ENCODE peak calls at places on chromosomes 6 and 20, in seven cellular contexts. W is HS-27A, T is T-helper 2 cell, U is activated gamma-delta T cell treated with Interleukin-2 at 50 U/mL for 16 hours, O is renal cortical epithelial cell, P is aorta, A is epithelial cell of esophagus. E is an unnamed sample.

GRCh38 chr6:44301106-44301505 is 12.0 kb downstream of the AARS2 start:
- DNase-seq in W (no peak), P (peak; percentile 54), U (no peak), T (no peak), A (no peak), O (no peak), E (no peak)

GRCh38 chr6:142868917-142869316 is 76.1 kb downstream of the HIVEP2 start:
- DNase-seq in U (no peak), A (no peak), W (no peak), T (no peak), P (no peak), O (peak; percentile 73), E (no peak)

GRCh38 chr6:34926655-34927054 is 37.6 kb downstream of the ANKS1A start:
- DNase-seq in A (peak; percentile 80), O (peak; percentile 76), W (no peak), U (no peak), T (no peak), P (no peak), E (peak; percentile 44)

GRCh38 chr20:47654370-47654769 is 130.9 kb downstream of the SULF2 start:
- DNase-seq in A (no peak), P (no peak), W (no peak), T (no peak), U (no peak), O (no peak), E (no peak)

GRCh38 chr6:41939848-41940758 is 1.5 kb downstream of the CCND3 start:
- DNase-seq in W (no peak), P (no peak), U (no peak), T (no peak), O (peak; percentile 76), A (peak; percentile 51), E (peak; percentile 38)

GRCh38 chr6:169020821-169021220 is 232.8 kb downstream of the THBS2 start:
- DNase-seq in A (no peak), O (no peak), P (no peak), T (no peak), W (no peak), U (no peak), E (no peak)

GRCh38 chr6:139448094-139448649 is 73.7 kb upstream of the CITED2 start:
- DNase-seq in T (no peak), A (peak; percentile 43), U (no peak), W (no peak), O (no peak), P (no peak), E (no peak)

GRCh38 chr6:27188206-27188884 is 59.2 kb upstream of the PRSS16 start:
- DNase-seq in P (peak; percentile 83), T (no peak), W (peak; percentile 81), O (peak; percentile 80), U (peak; percentile 19), A (peak; percentile 80), E (peak; percentile 97)

GRCh38 chr6:144266091-144266649 is 19.0 kb upstream of the UTRN start:
- DNase-seq in T (no peak), W (no peak), P (peak; percentile 78), U (no peak), A (peak; percentile 94), O (peak; percentile 74), E (peak; percentile 59)

GRCh38 chr6:139161817-139162284 is 27.0 kb downstream of the HECA start:
- DNase-seq in A (no peak), T (no peak), W (no peak), O (peak; percentile 43), P (no peak), U (peak; percentile 63), E (no peak)

GRCh38 chr20:33626190-33626589 is 35.9 kb upstream of the C20orf144 start:
- DNase-seq in P (no peak), T (no peak), O (no peak), A (no peak), W (no peak), U (no peak), E (no peak)

GRCh38 chr6:144134737-144135136 is 15.6 kb upstream of the STX11 start:
- DNase-seq in W (no peak), A (no peak), T (no peak), P (no peak), O (no peak), U (no peak), E (no peak)

GRCh38 chr6:62528894-62529526 is 243.0 kb upstream of the KHDRBS2 start:
- DNase-seq in O (no peak), W (no peak), U (no peak), P (no peak), A (no peak), T (no peak), E (no peak)

GRCh38 chr6:107313776-107314175 is 145.6 kb downstream of the PDSS2 start:
- DNase-seq in O (no peak), W (no peak), U (no peak), P (no peak), A (no peak), T (no peak), E (no peak)

GRCh38 chr6:114342826-114343781 is at the start of gene HS3ST5:
- DNase-seq in W (no peak), T (no peak), A (peak; percentile 6), P (peak; percentile 76), U (no peak), O (peak; percentile 6), E (peak; percentile 42)

GRCh38 chr20:57451759-57452661 is 60.8 kb downstream of the RBM38 start:
- DNase-seq in W (no peak), P (no peak), T (no peak), O (no peak), A (no peak), U (no peak), E (no peak)

GRCh38 chr6:106163446-106163965 is 77.4 kb downstream of the PRDM1 start:
- DNase-seq in P (no peak), O (peak; percentile 61), T (no peak), W (no peak), A (no peak), U (no peak), E (no peak)